ENCODE peak calls at places on chromosome 17, in four cellular contexts. W is mucosa of descending colon, C is suprapubic skin, B is tibial artery. K is an unnamed sample.

GRCh38 chr17:78179372-78179771 is 7.5 kb downstream of the TK1 start:
- DNase-seq in C (no peak), W (no peak), B (peak; percentile 47), K (no peak)

GRCh38 chr17:17106716-17107115 is 64.5 kb downstream of the MPRIP start:
- DNase-seq in W (no peak), C (no peak), B (no peak), K (no peak)

GRCh38 chr17:40912506-40913220 is 24.8 kb downstream of the KRT23 start:
- DNase-seq in C (no peak), B (no peak), W (no peak), K (no peak)

GRCh38 chr17:35890774-35891155 is 10.6 kb upstream of the CCL5 start:
- DNase-seq in C (no peak), B (no peak), W (peak; percentile 37), K (no peak)

GRCh38 chr17:82817947-82818346 is 21.9 kb downstream of the ZNF750 start:
- DNase-seq in W (no peak), C (no peak), B (no peak), K (no peak)

GRCh38 chr17:34201225-34201624 is 53.9 kb upstream of the CCL2 start:
- DNase-seq in W (no peak), C (no peak), B (no peak), K (no peak)

GRCh38 chr17:46758614-46759013 is 59.9 kb downstream of the WNT3 start:
- DNase-seq in W (no peak), C (no peak), B (no peak), K (no peak)

GRCh38 chr17:2874211-2874686 is 78.0 kb downstream of the RAP1GAP2 start:
- DNase-seq in W (no peak), C (no peak), B (no peak), K (peak; percentile 66)

GRCh38 chr17:31424944-31425582 is 33.6 kb downstream of the RAB11FIP4 start:
- DNase-seq in W (no peak), B (no peak), C (no peak), K (no peak)

GRCh38 chr17:32518856-32519768 is 32.3 kb downstream of the CDK5R1 start:
- DNase-seq in B (no peak), W (peak; percentile 73), C (peak; percentile 67), K (peak; percentile 73)

GRCh38 chr17:64160378-64160777 is 30.4 kb upstream of the ERN1 start:
- DNase-seq in W (no peak), B (no peak), C (no peak), K (no peak)

GRCh38 chr17:9199474-9200196 is 178.3 kb downstream of the NTN1 start:
- DNase-seq in B (no peak), W (peak; percentile 8), C (no peak), K (no peak)

GRCh38 chr17:81003711-81004335 is 12.2 kb downstream of the CHMP6 start:
- DNase-seq in C (no peak), W (peak; percentile 76), B (no peak), K (no peak)

GRCh38 chr17:32102697-32103096 is 39.6 kb upstream of the RHOT1 start:
- DNase-seq in C (peak; percentile 53), B (no peak), W (no peak), K (no peak)

GRCh38 chr17:62660629-62661118 is 33.2 kb downstream of the MRC2 start:
- DNase-seq in B (no peak), C (no peak), W (no peak), K (no peak)

GRCh38 chr17:44000141-44000860 is 4.1 kb upstream of the NAGS start:
- DNase-seq in C (no peak), B (no peak), W (no peak), K (no peak)

GRCh38 chr17:38868968-38869646 is 751 bp upstream of the LASP1 start:
- DNase-seq in C (peak; percentile 95), B (peak; percentile 96), W (peak; percentile 95), K (peak; percentile 98)
- TF ChIP-seq CTCF in C (no peak), B (no peak), W (no peak), K (no peak)

GRCh38 chr17:49659983-49660382 is 17.9 kb downstream of the SPOP start:
- DNase-seq in W (no peak), C (no peak), B (no peak), K (no peak)

GRCh38 chr17:49656247-49656646 is 21.6 kb downstream of the SPOP start:
- DNase-seq in B (no peak), C (no peak), W (no peak), K (no peak)
- H3K4me1 ChIP-seq in B (peaks cover 88% of the 10 kb centered on the region), C (peaks cover 7% of the 10 kb centered on the region), W (no peaks in the 10 kb centered on the region), K (no peaks in the 10 kb centered on the region)

DNA sequence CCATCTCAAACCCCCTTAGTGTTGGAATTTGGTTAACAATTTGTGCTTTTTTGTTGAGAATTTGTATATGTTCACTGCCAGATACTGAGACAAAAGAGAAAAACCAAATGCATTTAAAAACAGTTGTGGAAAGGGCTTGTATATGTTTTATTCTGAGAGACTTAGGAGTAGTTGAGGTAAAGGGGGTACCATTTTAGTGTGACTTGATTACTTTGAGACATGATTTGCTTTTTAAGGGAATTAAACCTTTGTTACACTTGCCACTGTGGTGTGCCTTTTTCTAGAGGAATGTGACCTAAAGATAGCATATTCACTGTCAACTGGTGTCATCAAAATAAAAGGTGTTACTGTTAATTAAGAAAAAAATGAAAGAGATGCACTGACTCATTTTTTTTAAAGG is 4.5 kb downstream of the IGF2BP1 start:
- DNase-seq in W (no peak), C (no peak), B (no peak), K (no peak)
- H3K4me3 ChIP-seq in W (no peak overlapping the region), C (no peak overlapping the region), B (no peak overlapping the region), K (no peak overlapping the region)

GRCh38 chr17:28468781-28469180 is 4.7 kb upstream of the SLC13A2 start:
- DNase-seq in W (no peak), C (no peak), B (no peak), K (no peak)
- TF ChIP-seq CTCF in W (no peak), C (no peak), B (no peak), K (no peak)

DNA sequence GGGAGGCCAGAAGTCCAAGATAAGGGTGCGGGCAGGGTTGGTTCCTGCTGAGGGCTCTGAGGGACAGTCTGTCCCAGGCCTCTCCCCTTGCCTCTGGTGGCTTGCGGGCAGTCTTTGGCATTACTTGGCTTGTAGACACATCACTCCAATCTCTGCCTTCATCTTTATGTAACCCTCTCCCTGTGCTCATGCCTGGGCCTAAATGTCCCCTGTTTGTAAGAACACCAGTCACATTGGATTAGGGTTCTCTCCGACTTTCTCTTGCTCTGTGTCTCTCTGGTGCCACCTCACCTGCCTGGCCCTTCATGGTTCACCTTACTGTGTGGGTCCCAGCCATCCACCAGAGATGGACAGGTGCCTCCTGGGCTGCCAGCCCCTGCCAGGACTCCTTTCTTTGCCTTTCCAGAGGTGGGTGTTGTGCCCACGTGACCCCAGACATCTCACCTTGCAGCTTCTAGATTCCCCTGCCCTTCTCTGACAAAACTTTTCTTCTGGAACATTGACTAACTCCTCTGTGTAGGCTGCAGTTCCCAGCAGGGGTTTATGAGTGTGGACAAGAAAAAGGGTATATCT is 205.8 kb downstream of the MSI2 start:
- DNase-seq in B (no peak), C (no peak), W (no peak), K (no peak)
- H3K4me1 ChIP-seq in B (no peaks in the 10 kb centered on the region), C (no peaks in the 10 kb centered on the region), W (no peaks in the 10 kb centered on the region), K (no peaks in the 10 kb centered on the region)